ENCODE peak calls at places on chromosomes 11 and 22, in ten cellular contexts. J, I, V, R, Q, X, F, E, H and S are unnamed samples.
A peak's percentile ranks its signal among the peaks of the same experiment; 100 is the strongest.

GRCh38 chr11:118232659-118233058 is 7.8 kb upstream of the JAML start:
- DNase-seq in J (no peak), I (no peak), V (no peak), R (no peak), Q (no peak), X (no peak), F (no peak), E (no peak), H (no peak), S (no peak)

GRCh38 chr22:42649261-42650056 is at the start of gene CYB5R3:
- DNase-seq in J (peak; percentile 84), I (peak; percentile 79), V (peak; percentile 82), R (peak; percentile 90), Q (peak; percentile 88), X (peak; percentile 82), F (peak; percentile 90), E (peak; percentile 87), H (peak; percentile 67), S (peak; percentile 46)

GRCh38 chr11:6111635-6112034 is 4.2 kb downstream of the OR56B4 start:
- DNase-seq in J (no peak), I (no peak), V (no peak), R (no peak), Q (no peak), X (peak; percentile 1), F (no peak), E (no peak), H (no peak), S (no peak)

GRCh38 chr11:36452987-36453386 is 57.1 kb downstream of the TRAF6 start:
- DNase-seq in J (no peak), I (no peak), V (no peak), R (no peak), Q (no peak), X (no peak), F (no peak), E (no peak), H (no peak), S (no peak)

GRCh38 chr11:134742956-134743808 is 331.1 kb upstream of the B3GAT1 start:
- DNase-seq in J (no peak), I (no peak), V (no peak), R (no peak), Q (no peak), X (no peak), F (peak; percentile 30), E (no peak), H (peak; percentile 13), S (no peak)

GRCh38 chr11:20671856-20672546 is 2.6 kb downstream of the NELL1 start:
- DNase-seq in J (no peak), I (no peak), V (no peak), R (no peak), Q (no peak), X (peak; percentile 3), F (no peak), E (no peak), H (no peak), S (no peak)

GRCh38 chr11:123194308-123195181 is 503 bp downstream of the CLMP start:
- DNase-seq in J (peak; percentile 44), I (no peak), V (peak; percentile 49), R (peak; percentile 45), Q (no peak), X (peak; percentile 35), F (peak; percentile 75), E (no peak), H (no peak), S (no peak)

GRCh38 chr11:129021295-129021694 is 78.6 kb upstream of the TP53AIP1 start:
- DNase-seq in J (no peak), I (no peak), V (no peak), R (no peak), Q (no peak), X (peak; percentile 11), F (no peak), E (no peak), H (no peak), S (no peak)

GRCh38 chr11:113674397-113674685 is 31.8 kb downstream of the TMPRSS5 start:
- DNase-seq in J (no peak), I (no peak), V (no peak), R (no peak), Q (no peak), X (no peak), F (no peak), E (no peak), H (no peak), S (no peak)

GRCh38 chr22:20567371-20567847 is 60.0 kb downstream of the MED15 start:
- DNase-seq in J (peak; percentile 51), I (no peak), V (no peak), R (peak; percentile 8), Q (no peak), X (no peak), F (no peak), E (no peak), H (no peak), S (no peak)

GRCh38 chr11:92311616-92312449 is 87.2 kb downstream of the FAT3 start:
- DNase-seq in J (no peak), I (no peak), V (no peak), R (no peak), Q (no peak), X (peak; percentile 52), F (no peak), E (no peak), H (no peak), S (no peak)

GRCh38 chr22:33570110-33570509 is 350.2 kb downstream of the LARGE1 start:
- DNase-seq in J (no peak), I (no peak), V (no peak), R (no peak), Q (no peak), X (no peak), F (no peak), E (no peak), H (no peak), S (no peak)

GRCh38 chr22:45962431-45962712 is 14.6 kb downstream of the WNT7B start:
- DNase-seq in J (no peak), I (no peak), V (no peak), R (no peak), Q (no peak), X (no peak), F (no peak), E (no peak), H (no peak), S (no peak)
- TF ChIP-seq CTCF in J (no peak), I (no peak), V (no peak), R (no peak), Q (no peak), X (no peak), F (no peak), E (no peak), H (no peak), S (no peak)

DNA sequence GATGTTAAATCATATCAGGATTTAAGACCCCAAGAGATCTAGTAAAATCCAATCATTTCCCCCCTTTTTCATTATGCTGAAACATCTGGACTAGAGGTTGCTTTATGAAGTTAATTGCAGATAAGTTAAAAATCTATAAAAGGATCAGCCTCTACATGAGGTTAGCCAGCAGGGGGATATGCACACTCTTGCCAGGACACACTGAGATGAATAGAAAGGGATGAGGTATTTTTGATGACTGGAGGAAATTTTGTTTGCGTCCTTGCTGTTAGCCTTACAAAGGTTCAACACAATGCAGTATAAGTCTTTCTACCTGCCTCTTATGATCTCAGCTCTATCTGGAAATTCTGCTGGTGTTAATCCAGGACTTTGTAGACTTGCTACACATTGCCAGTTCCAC is 1034.3 kb downstream of the LRRC4C start:
- DNase-seq in J (no peak), I (no peak), V (no peak), R (no peak), Q (no peak), X (no peak), F (no peak), E (no peak), H (no peak), S (no peak)
- TF ChIP-seq CTCF in J (no peak), I (no peak), V (no peak), R (no peak), Q (no peak), X (no peak), F (no peak), E (no peak), H (peak; percentile 9), S (no peak)

GRCh38 chr11:84243629-84244263 is 957.6 kb upstream of the CCDC90B start:
- DNase-seq in J (no peak), I (no peak), V (no peak), R (no peak), Q (no peak), X (no peak), F (no peak), E (peak; percentile 48), H (no peak), S (no peak)
- TF ChIP-seq CTCF in J (no peak), I (no peak), V (no peak), R (no peak), Q (no peak), X (no peak), F (no peak), E (no peak), H (no peak), S (no peak)

GRCh38 chr22:41091139-41092022 is 1.0 kb upstream of the EP300 start:
- DNase-seq in J (peak; percentile 96), I (peak; percentile 99), V (peak; percentile 99), R (peak; percentile 99), Q (peak; percentile 100), X (peak; percentile 99), F (peak; percentile 100), E (peak; percentile 99), H (peak; percentile 97), S (peak; percentile 94)

GRCh38 chr22:41094036-41094435 is 1.6 kb downstream of the EP300 start:
- DNase-seq in J (peak; percentile 7), I (no peak), V (no peak), R (no peak), Q (peak; percentile 39), X (peak; percentile 35), F (no peak), E (peak; percentile 35), H (peak; percentile 16), S (no peak)

GRCh38 chr22:41096391-41096790 is 4.0 kb downstream of the EP300 start:
- DNase-seq in J (no peak), I (no peak), V (no peak), R (no peak), Q (no peak), X (no peak), F (no peak), E (no peak), H (no peak), S (no peak)

GRCh38 chr22:41092847-41093371 is 517 bp downstream of the EP300 start:
- DNase-seq in J (peak; percentile 15), I (no peak), V (peak; percentile 19), R (no peak), Q (peak; percentile 47), X (peak; percentile 41), F (peak; percentile 64), E (peak; percentile 66), H (no peak), S (no peak)

DNA sequence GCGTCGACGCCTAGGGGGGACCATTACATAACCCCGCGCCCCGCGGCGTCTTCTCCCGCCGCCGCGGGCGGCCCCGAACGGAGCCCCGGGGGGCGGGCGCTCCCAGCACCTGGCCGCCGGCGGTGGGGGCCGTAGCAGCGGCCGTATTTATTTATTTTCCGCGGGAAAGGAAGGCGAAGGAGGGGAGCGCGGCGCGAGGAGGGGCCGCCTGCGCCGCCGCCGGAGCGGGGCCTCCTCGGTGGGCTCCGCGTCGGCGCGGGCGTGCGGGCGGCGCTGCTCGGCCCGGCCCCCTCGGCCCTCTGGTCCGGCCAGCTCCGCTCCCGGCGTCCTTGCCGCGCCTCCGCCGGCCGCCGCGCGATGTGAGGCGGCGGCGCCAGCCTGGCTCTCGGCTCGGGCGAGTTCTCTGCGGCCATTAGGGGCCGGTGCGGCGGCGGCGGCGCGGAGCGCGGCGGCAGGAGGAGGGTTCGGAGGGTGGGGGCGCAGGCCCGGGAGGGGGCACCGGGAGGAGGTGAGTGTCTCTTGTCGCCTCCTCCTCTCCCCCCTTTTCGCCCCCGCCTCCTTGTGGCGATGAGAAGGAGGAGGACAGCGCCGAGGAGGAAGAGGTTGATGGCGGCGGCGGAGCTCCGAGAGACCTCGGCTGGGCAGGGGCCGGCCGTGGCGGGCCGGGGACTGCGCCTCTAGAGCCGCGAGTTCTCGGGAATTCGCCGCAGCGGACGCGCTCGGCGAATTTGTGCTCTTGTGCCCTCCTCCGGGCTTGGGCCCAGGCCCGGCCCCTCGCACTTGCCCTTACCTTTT is at the start of gene EP300:
- DNase-seq in J (peak; percentile 36), I (peak; percentile 87), V (peak; percentile 86), R (peak; percentile 90), Q (peak; percentile 89), X (peak; percentile 71), F (peak; percentile 88), E (peak; percentile 93), H (peak; percentile 45), S (peak; percentile 48)
- TF ChIP-seq CTCF in J (no peak), I (peak; percentile 52), V (no peak), R (no peak), Q (no peak), X (peak; percentile 8), F (peak; percentile 27), E (peak; percentile 23), H (peak; percentile 38), S (no peak)